ENCODE peak calls at places on chromosomes 12 and 14, in eight cellular contexts. Y is left ventricle myocardium inferior, N is tibial nerve, M is breast epithelium, D is Panc1, B is cardiac muscle cell, C is fibroblast of lung, Q is spleen. A is an unnamed sample.

GRCh38 chr12:47832263-47832933 is 12.7 kb upstream of the HDAC7 start:
- DNase-seq in B (no peak), M (no peak), N (no peak), Y (no peak), C (no peak), D (no peak), Q (peak; percentile 79), A (no peak)

GRCh38 chr12:109074866-109075265 is 18.4 kb downstream of the ALKBH2 start:
- DNase-seq in D (no peak), C (no peak), M (no peak), Q (no peak), N (no peak), B (no peak), Y (no peak), A (no peak)

GRCh38 chr12:104671407-104672095 is 214.8 kb downstream of the CHST11 start:
- DNase-seq in C (peak; percentile 91), M (peak; percentile 93), Y (peak; percentile 81), D (peak; percentile 89), B (peak; percentile 90), Q (peak; percentile 87), N (peak; percentile 75), A (peak; percentile 73)

GRCh38 chr14:26598081-26598671 is 343 bp upstream of the NOVA1 start:
- DNase-seq in M (peak; percentile 81), B (peak; percentile 97), N (peak; percentile 77), Q (peak; percentile 69), C (peak; percentile 97), Y (peak; percentile 78), D (no peak), A (peak; percentile 92)

GRCh38 chr14:45091696-45092095 is 7.8 kb downstream of the PRPF39 start:
- DNase-seq in C (peak; percentile 19), D (no peak), B (peak; percentile 30), Y (no peak), M (no peak), Q (no peak), N (no peak), A (no peak)

GRCh38 chr14:103121846-103122577 is 1.2 kb upstream of the TNFAIP2 start:
- DNase-seq in N (peak; percentile 87), B (peak; percentile 94), Y (peak; percentile 91), C (peak; percentile 80), Q (peak; percentile 93), M (peak; percentile 85), D (no peak), A (peak; percentile 88)

GRCh38 chr14:102471921-102472814 is 37.4 kb downstream of the ANKRD9 start:
- DNase-seq in Q (peak; percentile 43), C (no peak), M (no peak), N (no peak), B (no peak), Y (no peak), D (no peak), A (no peak)

GRCh38 chr12:124010687-124011086 is 37.7 kb downstream of the ZNF664 start:
- DNase-seq in B (no peak), N (no peak), D (no peak), M (no peak), Y (no peak), C (no peak), Q (no peak), A (no peak)

GRCh38 chr12:9244894-9245293 is 36.7 kb upstream of the PZP start:
- DNase-seq in Y (no peak), M (no peak), C (no peak), Q (no peak), N (peak; percentile 17), B (no peak), D (no peak), A (no peak)

GRCh38 chr12:128314611-128315010 is 47.6 kb downstream of the TMEM132C start:
- DNase-seq in Y (no peak), B (no peak), M (no peak), Q (no peak), D (no peak), C (no peak), N (no peak), A (no peak)

GRCh38 chr12:31874961-31875608 is 84.1 kb upstream of the RESF1 start:
- DNase-seq in N (no peak), D (no peak), M (no peak), Q (peak; percentile 84), B (peak; percentile 91), Y (peak; percentile 55), C (peak; percentile 18), A (peak; percentile 41)

GRCh38 chr14:56359245-56359644 is 220.4 kb upstream of the TMEM260 start:
- DNase-seq in M (no peak), Q (no peak), Y (no peak), B (peak; percentile 85), C (peak; percentile 42), D (no peak), N (no peak), A (no peak)

GRCh38 chr12:109273354-109273753 is 35.7 kb downstream of the FOXN4 start:
- DNase-seq in M (no peak), Q (no peak), N (no peak), C (no peak), B (no peak), D (no peak), Y (no peak), A (no peak)

GRCh38 chr12:5456906-5457305 is 25.0 kb downstream of the NTF3 start:
- DNase-seq in C (no peak), M (no peak), Y (no peak), N (no peak), Q (no peak), B (peak; percentile 77), D (no peak), A (no peak)

GRCh38 chr14:34693228-34693939 is 21.0 kb downstream of the CFL2 start:
- DNase-seq in M (no peak), B (peak; percentile 21), C (no peak), D (no peak), N (no peak), Y (peak; percentile 29), Q (no peak), A (no peak)

GRCh38 chr12:125983094-125983783 is 918.0 kb downstream of the AACS start:
- DNase-seq in C (no peak), Y (no peak), Q (peak; percentile 81), B (no peak), D (no peak), N (peak; percentile 23), M (peak; percentile 80), A (no peak)

GRCh38 chr12:49777800-49778748 is 36.7 kb downstream of the TMBIM6 start:
- DNase-seq in B (peak; percentile 42), Y (peak; percentile 50), N (no peak), D (no peak), Q (peak; percentile 88), C (peak; percentile 19), M (peak; percentile 60), A (no peak)

GRCh38 chr12:59944177-59944576 is 348.3 kb downstream of the SLC16A7 start:
- DNase-seq in Y (no peak), M (no peak), B (no peak), Q (no peak), C (no peak), D (no peak), N (no peak), A (no peak)

GRCh38 chr12:59626382-59626781 is 30.6 kb downstream of the SLC16A7 start:
- DNase-seq in C (peak; percentile 57), B (no peak), Y (no peak), M (no peak), D (no peak), N (no peak), Q (no peak), A (no peak)

DNA sequence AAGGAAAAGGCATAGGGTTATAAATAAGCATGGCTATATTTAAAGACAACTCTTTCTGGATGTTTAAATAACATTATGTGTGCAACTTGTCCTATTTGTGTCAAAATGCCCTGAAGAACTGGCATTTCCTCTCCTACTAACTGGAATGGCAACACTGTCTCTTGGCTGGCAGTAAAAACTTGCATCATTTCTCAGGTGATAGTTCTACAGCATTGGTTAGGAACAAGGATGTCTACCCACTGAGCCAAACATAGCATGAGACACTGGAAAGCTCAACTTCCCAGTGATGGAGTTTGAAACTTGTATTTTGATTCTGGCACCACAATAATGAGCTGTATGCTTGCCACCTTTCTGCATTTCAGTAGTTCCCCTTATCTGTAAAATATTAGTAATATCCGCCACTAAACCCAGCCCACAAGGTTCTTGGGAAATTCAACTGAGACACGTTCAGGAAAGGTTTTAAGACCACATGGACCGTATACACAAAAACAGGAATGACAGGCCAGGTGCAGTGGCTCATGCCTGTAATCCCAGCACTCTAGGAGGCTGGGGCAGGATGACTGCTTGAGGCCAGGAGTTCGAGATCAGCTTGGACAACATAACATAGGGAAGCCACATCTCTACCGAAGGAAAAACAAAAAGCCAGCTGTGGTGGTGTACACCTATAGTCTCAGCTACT is 5.1 kb downstream of the SLC38A2 start:
- DNase-seq in B (peak; percentile 70), D (no peak), C (no peak), Q (no peak), N (no peak), Y (no peak), M (no peak), A (no peak)
- H3K4me1 ChIP-seq in B (peaks cover 31% of the 10 kb centered on the region), D (peaks cover 72% of the 10 kb centered on the region), C (peaks cover 8% of the 10 kb centered on the region), Q (peaks cover 47% of the 10 kb centered on the region), N (peaks cover 5% of the 10 kb centered on the region), Y (peaks cover 97% of the 10 kb centered on the region), M (peaks cover 26% of the 10 kb centered on the region), A (peaks cover 89% of the 10 kb centered on the region)

GRCh38 chr14:88975926-88976325 is 151.5 kb downstream of the TTC8 start:
- DNase-seq in D (no peak), Q (no peak), B (no peak), N (no peak), Y (no peak), M (no peak), C (no peak), A (no peak)

GRCh38 chr14:88974991-88975835 is 150.8 kb downstream of the TTC8 start:
- DNase-seq in N (no peak), C (no peak), Q (no peak), M (no peak), B (no peak), D (no peak), Y (no peak), A (no peak)
- H3K27ac ChIP-seq in N (no peak overlapping the region), C (no peak overlapping the region), Q (no peak overlapping the region), M (no peak overlapping the region), B (no peak overlapping the region), D (no peak overlapping the region), Y (no peak overlapping the region), A (no peak overlapping the region)

DNA sequence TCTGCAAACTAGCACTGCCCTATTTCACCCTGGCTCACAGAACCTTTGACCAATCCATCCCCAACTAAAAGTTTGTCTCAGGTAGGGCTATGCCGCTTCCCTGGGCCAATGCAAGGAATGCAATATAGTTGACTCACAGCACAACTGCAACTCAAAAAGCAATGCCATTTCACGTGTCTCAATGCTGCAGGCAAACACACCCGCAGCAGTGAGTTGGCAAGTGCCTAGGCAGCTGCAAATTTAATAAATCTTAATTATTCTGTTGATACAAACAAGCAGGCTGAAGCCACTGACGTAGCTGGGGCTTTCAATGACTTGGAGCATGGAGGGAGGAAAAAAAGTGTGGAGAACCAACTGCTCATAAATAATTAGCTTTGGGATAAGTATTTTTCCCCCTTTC is 87.9 kb downstream of the SYNE3 start:
- DNase-seq in Y (no peak), B (no peak), M (no peak), D (no peak), N (no peak), Q (no peak), C (no peak), A (no peak)
- TF ChIP-seq CTCF in Y (no peak), B (no peak), M (no peak), D (no peak), N (no peak), Q (no peak), C (no peak), A (no peak)

DNA sequence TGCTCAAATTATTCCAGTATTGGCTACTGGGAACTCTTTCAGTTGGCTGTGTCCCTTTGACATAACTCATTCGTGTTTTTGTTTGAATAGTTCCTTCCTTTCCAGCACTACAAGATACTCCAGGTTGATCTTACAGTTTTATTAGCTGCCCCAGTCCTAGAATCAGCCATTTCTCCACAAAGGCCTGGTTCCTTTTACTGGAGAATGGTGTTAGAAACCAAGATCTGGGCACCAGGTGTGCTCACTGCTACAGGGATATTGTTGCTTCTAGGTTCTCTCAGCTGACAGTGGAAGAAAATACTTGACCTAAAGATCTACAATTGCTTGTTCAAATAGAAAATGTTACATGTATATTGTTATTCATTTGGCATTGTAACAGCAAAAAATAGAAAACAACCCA is 21.9 kb downstream of the CDK17 start:
- DNase-seq in D (no peak), B (no peak), M (no peak), N (no peak), C (no peak), Y (no peak), Q (no peak), A (no peak)
- H3K4me1 ChIP-seq in D (no peaks in the 10 kb centered on the region), B (peaks cover 7% of the 10 kb centered on the region), M (no peaks in the 10 kb centered on the region), N (no peaks in the 10 kb centered on the region), C (no peaks in the 10 kb centered on the region), Y (peaks cover 69% of the 10 kb centered on the region), Q (peaks cover 32% of the 10 kb centered on the region), A (peaks cover 33% of the 10 kb centered on the region)

A was measured in heart right ventricle.